ENCODE peak calls at places on chromosomes 7 and 10, in nine cellular contexts. X, Q, A, U, N, E, V, W and R are unnamed samples.

GRCh38 chr7:199465-200249 is 7.3 kb downstream of the FAM20C start:
- DNase-seq in X (no peak), W (no peak), A (no peak), N (no peak), V (no peak), Q (no peak), U (no peak), E (no peak), R (no peak)

GRCh38 chr10:78267070-78267469 is 233.4 kb downstream of the RPS24 start:
- DNase-seq in V (no peak), Q (peak), W (peak), A (no peak), X (no peak), N (no peak), E (no peak), U (no peak), R (no peak)

GRCh38 chr7:156962145-156962544 is 12.6 kb downstream of the NOM1 start:
- DNase-seq in W (no peak), X (no peak), N (no peak), V (no peak), Q (no peak), U (no peak), E (no peak), A (no peak), R (no peak)

GRCh38 chr7:47741984-47742383 is 160.1 kb upstream of the TNS3 start:
- DNase-seq in V (no peak), U (no peak), N (no peak), X (no peak), Q (no peak), E (no peak), A (no peak), W (no peak), R (no peak)

GRCh38 chr10:89310092-89310886 is 8.4 kb downstream of the IFIT2 start:
- DNase-seq in V (no peak), N (no peak), Q (no peak), W (no peak), A (no peak), X (no peak), U (no peak), E (no peak), R (no peak)

GRCh38 chr10:94129393-94130130 is 135.8 kb downstream of the PLCE1 start:
- DNase-seq in X (no peak), A (peak), U (no peak), E (no peak), Q (no peak), N (no peak), V (no peak), W (no peak), R (no peak)

GRCh38 chr10:124703372-124703771 is 40.8 kb downstream of the FAM53B start:
- DNase-seq in W (no peak), X (no peak), A (no peak), U (no peak), Q (no peak), V (no peak), N (no peak), E (no peak), R (no peak)

GRCh38 chr7:24971333-24972165 is 8.4 kb downstream of the OSBPL3 start:
- DNase-seq in U (no peak), Q (no peak), V (no peak), A (no peak), N (no peak), E (peak), W (peak), X (no peak), R (no peak)

GRCh38 chr7:131302876-131303707 is 24.6 kb upstream of the MKLN1 start:
- DNase-seq in E (peak), A (peak), N (peak), V (no peak), X (peak), U (peak), Q (peak), W (no peak), R (no peak)

GRCh38 chr10:90849956-90850749 is 7.7 kb downstream of the HTR7 start:
- DNase-seq in N (no peak), E (peak), X (no peak), U (no peak), W (no peak), A (no peak), V (no peak), Q (no peak), R (no peak)

GRCh38 chr7:105388373-105389089 is at the start of gene SRPK2:
- DNase-seq in E (peak), N (peak), W (peak), X (peak), A (peak), Q (peak), U (peak), V (peak), R (peak)

GRCh38 chr10:103793429-103793828 is 61.9 kb downstream of the SH3PXD2A start:
- DNase-seq in X (no peak), A (no peak), N (no peak), Q (peak), E (no peak), W (no peak), U (no peak), V (no peak), R (no peak)

GRCh38 chr10:3531097-3531645 is 253.8 kb downstream of the KLF6 start:
- DNase-seq in Q (no peak), E (peak), N (no peak), X (no peak), V (no peak), U (no peak), W (no peak), A (no peak), R (no peak)

GRCh38 chr7:91632234-91632947 is 248.1 kb downstream of the MTERF1 start:
- DNase-seq in U (no peak), W (no peak), N (no peak), E (no peak), X (no peak), A (no peak), V (no peak), Q (no peak), R (no peak)

GRCh38 chr7:152000191-152000590 is 25.3 kb upstream of the GALNT11 start:
- DNase-seq in Q (no peak), U (no peak), V (no peak), N (no peak), X (no peak), A (no peak), W (no peak), E (no peak), R (no peak)